ENCODE peak calls at places on chromosomes 7 and 10, in nine cellular contexts. C is HepG2, G is MCF 10A, S is AG04449, T is choroid plexus epithelial cell, W is A549, Q is GM10248, M is astrocyte of the cerebellum, V is astrocyte of the spinal cord. J is an unnamed sample.

GRCh38 chr7:19899517-19899916 is 126.1 kb upstream of the TMEM196 start:
- DNase-seq in C (no peak), G (no peak), S (no peak), T (peak), W (peak), Q (no peak), M (peak), V (peak), J (no peak)

GRCh38 chr10:120423350-120424197 is 33.5 kb upstream of the PLPP4 start:
- DNase-seq in C (peak), G (peak), S (no peak), T (peak), W (peak), Q (peak), M (peak), V (peak), J (peak)

GRCh38 chr7:50782376-50783208 is at the start of gene GRB10:
- DNase-seq in C (no peak), G (no peak), S (no peak), T (peak), W (no peak), Q (no peak), M (no peak), V (peak), J (no peak)

GRCh38 chr7:131300078-131300477 is 27.6 kb upstream of the MKLN1 start:
- DNase-seq in C (no peak), G (no peak), S (no peak), T (no peak), W (no peak), Q (no peak), M (no peak), V (no peak), J (no peak)

GRCh38 chr10:132466520-132467463 is 69.8 kb downstream of the PWWP2B start:
- DNase-seq in C (no peak), G (no peak), S (no peak), T (no peak), W (no peak), Q (no peak), M (no peak), V (no peak), J (no peak)

GRCh38 chr7:116337800-116338199 is 127.5 kb downstream of the TES start:
- DNase-seq in C (no peak), G (no peak), S (no peak), T (no peak), W (no peak), Q (no peak), M (no peak), V (no peak), J (no peak)

GRCh38 chr10:16458196-16458977 is 21.6 kb downstream of the PTER start:
- DNase-seq in C (no peak), G (no peak), S (no peak), T (no peak), W (no peak), Q (no peak), M (no peak), V (no peak), J (no peak)

GRCh38 chr7:140694592-140694991 is 1.9 kb upstream of the NDUFB2 start:
- DNase-seq in C (no peak), G (no peak), S (no peak), T (no peak), W (no peak), Q (no peak), M (no peak), V (no peak), J (no peak)

GRCh38 chr10:132273966-132274365 is 33.8 kb downstream of the STK32C start:
- DNase-seq in C (no peak), G (no peak), S (no peak), T (no peak), W (no peak), Q (no peak), M (no peak), V (no peak), J (no peak)

GRCh38 chr7:157002819-157003421 is 7.5 kb downstream of the MNX1 start:
- DNase-seq in C (no peak), G (no peak), S (no peak), T (no peak), W (no peak), Q (no peak), M (no peak), V (no peak), J (no peak)

GRCh38 chr10:85510682-85511081 is 855.9 kb downstream of the GRID1 start:
- DNase-seq in C (no peak), G (no peak), S (no peak), T (no peak), W (no peak), Q (no peak), M (no peak), V (no peak), J (no peak)

GRCh38 chr7:31651234-31651633 is 35.8 kb upstream of the PPP1R17 start:
- DNase-seq in C (no peak), G (no peak), S (no peak), T (no peak), W (no peak), Q (no peak), M (no peak), V (no peak), J (no peak)

GRCh38 chr7:31651800-31652326 is 35.2 kb upstream of the PPP1R17 start:
- DNase-seq in C (no peak), G (no peak), S (no peak), T (no peak), W (no peak), Q (no peak), M (no peak), V (no peak), J (no peak)

GRCh38 chr7:31642681-31643115 is 44.3 kb upstream of the PPP1R17 start:
- DNase-seq in C (no peak), G (no peak), S (no peak), T (no peak), W (no peak), Q (no peak), M (no peak), V (peak), J (no peak)

GRCh38 chr7:31646969-31647368 is 40.0 kb upstream of the PPP1R17 start:
- DNase-seq in C (no peak), G (no peak), S (no peak), T (no peak), W (no peak), Q (no peak), M (no peak), V (no peak), J (no peak)

GRCh38 chr7:31648288-31648687 is 38.7 kb upstream of the PPP1R17 start:
- DNase-seq in C (peak), G (peak), S (no peak), T (peak), W (no peak), Q (no peak), M (peak), V (peak), J (no peak)
- TF ChIP-seq CTCF in C (no peak), G (peak), S (peak), T (no peak), W (peak), Q (no peak), M (peak), V (peak), J (no peak)

DNA sequence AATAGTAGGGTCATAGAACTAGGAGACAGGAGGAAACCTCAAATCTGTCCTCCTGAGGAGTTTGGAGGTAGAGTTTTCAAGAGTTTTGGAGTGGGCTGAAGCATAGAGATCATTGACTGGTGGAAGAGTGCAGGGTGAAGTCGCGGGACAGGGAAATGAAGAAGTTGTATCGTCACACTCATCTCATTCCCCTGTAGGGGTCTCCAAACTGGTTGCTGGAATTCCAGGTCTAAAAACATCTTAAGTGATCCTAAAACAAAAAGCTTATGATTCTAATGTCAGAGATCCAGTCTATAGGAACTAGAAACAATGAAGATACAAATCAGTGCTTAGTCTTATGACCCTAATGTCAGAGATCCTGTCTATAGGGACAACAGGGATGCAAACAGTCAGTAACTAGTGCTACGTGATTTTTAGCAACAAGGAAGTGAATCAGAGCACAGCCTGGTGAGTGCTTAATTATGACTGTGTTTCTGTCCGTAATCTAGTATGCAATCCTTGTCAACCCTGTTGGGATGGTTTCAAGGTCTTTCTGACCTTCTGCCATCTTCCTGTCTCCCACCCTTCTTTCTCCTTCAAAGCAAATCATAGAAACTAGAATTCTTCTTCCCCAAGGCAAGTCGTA is 139.4 kb downstream of the SKIDA1 start:
- DNase-seq in C (no peak), G (no peak), S (no peak), T (no peak), W (no peak), Q (no peak), M (no peak), V (no peak), J (no peak)
- TF ChIP-seq CTCF in C (no peak), G (no peak), S (no peak), T (no peak), W (no peak), Q (no peak), M (no peak), V (no peak), J (no peak)

DNA sequence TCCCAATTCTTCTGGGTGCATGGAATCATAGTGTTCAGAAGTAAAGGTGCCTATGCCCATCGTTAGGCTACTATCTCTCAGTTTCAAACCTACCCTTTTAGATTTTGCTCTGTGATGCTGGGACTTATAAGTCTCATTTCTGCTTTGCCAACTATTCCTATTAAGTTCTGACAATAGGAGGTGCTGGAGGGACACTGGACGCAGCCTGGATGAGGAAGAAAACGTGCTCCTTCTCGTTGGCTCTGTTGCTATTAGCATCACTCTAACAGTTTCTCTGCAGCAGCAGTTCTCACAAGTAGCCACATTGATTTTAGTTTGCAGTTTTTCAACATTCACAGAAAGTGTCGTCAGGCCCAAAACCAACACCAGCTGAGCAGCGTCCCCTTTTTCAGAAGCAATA is 72.4 kb downstream of the ABCC2 start:
- DNase-seq in C (peak), G (no peak), S (peak), T (peak), W (peak), Q (no peak), M (peak), V (peak), J (no peak)
- TF ChIP-seq CTCF in C (peak), G (no peak), S (peak), T (peak), W (peak), Q (no peak), M (peak), V (peak), J (no peak)

DNA sequence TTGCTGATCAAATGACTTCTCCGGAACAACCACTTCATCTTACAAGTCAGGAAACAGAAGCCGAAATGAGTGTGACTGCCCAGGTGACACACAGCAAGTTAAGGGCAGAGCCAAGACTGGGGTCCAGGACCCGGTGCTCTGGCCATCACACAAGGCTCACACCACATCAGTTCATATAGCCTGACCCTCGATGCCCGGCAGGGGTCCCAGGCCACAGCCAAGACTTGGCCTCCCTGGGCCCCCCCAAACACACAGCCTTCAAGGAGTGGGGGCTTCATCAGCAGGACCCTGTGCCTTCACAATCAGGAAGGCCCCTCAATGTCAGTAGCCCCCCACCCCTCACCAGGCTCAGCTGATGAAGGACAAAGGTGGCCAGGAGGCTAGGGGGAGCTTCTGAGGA is 216.3 kb upstream of the ZMIZ1 start:
- DNase-seq in C (no peak), G (no peak), S (no peak), T (no peak), W (no peak), Q (no peak), M (no peak), V (no peak), J (no peak)
- TF ChIP-seq CTCF in C (no peak), G (no peak), S (no peak), T (no peak), W (no peak), Q (no peak), M (no peak), V (no peak), J (no peak)